ENCODE peak calls at places on chromosome 15, in eight cellular contexts. Q, Y, S, B, L, E, O and X are unnamed samples. For H3K4me1, the result is how much of the 10 kb centered on the place peaks cover.

GRCh38 chr15:28975766-28976179 is 90.0 kb downstream of the APBA2 start:
- DNase-seq in Q (peak), Y (peak), S (peak), B (peak), L (no peak), E (peak), O (peak), X (peak)

GRCh38 chr15:89129123-89129815 is 41.0 kb downstream of the ABHD2 start:
- DNase-seq in Q (peak), Y (peak), S (peak), B (peak), L (no peak), E (peak), O (no peak), X (peak)

GRCh38 chr15:98898122-98898521 is 109.5 kb downstream of the PGPEP1L start:
- DNase-seq in Q (no peak), Y (no peak), S (no peak), B (no peak), L (no peak), E (no peak), O (no peak), X (no peak)

GRCh38 chr15:59168536-59168935 is 38.1 kb upstream of the LDHAL6B start:
- DNase-seq in Q (peak), Y (no peak), S (no peak), B (no peak), L (no peak), E (no peak), O (no peak), X (no peak)

GRCh38 chr15:79283252-79284048 is 928 bp downstream of the ANKRD34C start:
- DNase-seq in Q (peak), Y (peak), S (peak), B (peak), L (no peak), E (peak), O (no peak), X (no peak)

GRCh38 chr15:97991972-97992541 is 31.6 kb downstream of the ARRDC4 start:
- DNase-seq in Q (no peak), Y (no peak), S (no peak), B (no peak), L (no peak), E (no peak), O (no peak), X (no peak)

GRCh38 chr15:72154316-72154715 is 36.1 kb downstream of the SENP8 start:
- DNase-seq in Q (no peak), Y (no peak), S (no peak), B (no peak), L (no peak), E (no peak), O (no peak), X (no peak)

GRCh38 chr15:56042982-56043980 is 49.9 kb upstream of the NEDD4 start:
- DNase-seq in Q (no peak), Y (peak), S (no peak), B (peak), L (no peak), E (no peak), O (no peak), X (peak)

GRCh38 chr15:88580532-88580931 is 34.1 kb upstream of the DET1 start:
- DNase-seq in Q (peak), Y (no peak), S (peak), B (no peak), L (no peak), E (no peak), O (no peak), X (no peak)

GRCh38 chr15:59996498-59997041 is 7.5 kb upstream of the FOXB1 start:
- DNase-seq in Q (no peak), Y (no peak), S (no peak), B (no peak), L (no peak), E (no peak), O (no peak), X (no peak)

GRCh38 chr15:89750560-89751542 is at the start of gene MESP1:
- DNase-seq in Q (peak), Y (peak), S (peak), B (peak), L (peak), E (peak), O (no peak), X (peak)

GRCh38 chr15:57500256-57500655 is 91.4 kb upstream of the MYZAP start:
- DNase-seq in Q (no peak), Y (no peak), S (no peak), B (no peak), L (no peak), E (no peak), O (no peak), X (no peak)

GRCh38 chr15:90046846-90047481 is 45.8 kb downstream of the ZNF710 start:
- DNase-seq in Q (no peak), Y (no peak), S (no peak), B (no peak), L (peak), E (peak), O (no peak), X (no peak)

GRCh38 chr15:65326844-65327243 is 22.4 kb downstream of the RNU5B-1 start:
- DNase-seq in Q (no peak), Y (no peak), S (no peak), B (no peak), L (no peak), E (no peak), O (no peak), X (no peak)

GRCh38 chr15:63974036-63974435 is 72.2 kb downstream of the DAPK2 start:
- DNase-seq in Q (no peak), Y (no peak), S (no peak), B (no peak), L (no peak), E (no peak), O (no peak), X (no peak)

GRCh38 chr15:49988766-49989165 is 130.3 kb downstream of the ATP8B4 start:
- DNase-seq in Q (no peak), Y (no peak), S (no peak), B (no peak), L (no peak), E (no peak), O (no peak), X (no peak)

GRCh38 chr15:41950127-41950483 is 22.3 kb downstream of the EHD4 start:
- DNase-seq in Q (no peak), Y (no peak), S (no peak), B (no peak), L (no peak), E (no peak), O (no peak), X (no peak)

GRCh38 chr15:92848852-92849598 is 51.1 kb upstream of the CHD2 start:
- DNase-seq in Q (no peak), Y (no peak), S (no peak), B (peak), L (no peak), E (no peak), O (no peak), X (peak)

GRCh38 chr15:29670266-29670665 is 152.0 kb downstream of the TJP1 start:
- DNase-seq in Q (no peak), Y (no peak), S (no peak), B (no peak), L (no peak), E (no peak), O (peak), X (no peak)

GRCh38 chr15:91264651-91265351 is 164.7 kb downstream of the SV2B start:
- DNase-seq in Q (no peak), Y (no peak), S (no peak), B (no peak), L (no peak), E (no peak), O (no peak), X (no peak)

GRCh38 chr15:68655686-68656437 is 77.1 kb downstream of the CORO2B start:
- DNase-seq in Q (no peak), Y (no peak), S (no peak), B (no peak), L (no peak), E (no peak), O (no peak), X (no peak)

GRCh38 chr15:86055688-86056087 is 24.0 kb upstream of the AGBL1 start:
- DNase-seq in Q (no peak), Y (no peak), S (no peak), B (no peak), L (no peak), E (no peak), O (no peak), X (no peak)

GRCh38 chr15:87347806-87348515 is 908.6 kb downstream of the NTRK3 start:
- DNase-seq in Q (no peak), Y (no peak), S (no peak), B (no peak), L (no peak), E (no peak), O (no peak), X (no peak)

GRCh38 chr15:90388462-90389182 is 580 bp downstream of the IQGAP1 start:
- DNase-seq in Q (peak), Y (peak), S (peak), B (peak), L (peak), E (peak), O (no peak), X (peak)

GRCh38 chr15:40931300-40932142 is 2.4 kb downstream of the DLL4 start:
- DNase-seq in Q (no peak), Y (no peak), S (no peak), B (no peak), L (peak), E (no peak), O (no peak), X (no peak)

GRCh38 chr15:40932146-40932545 is 3.0 kb downstream of the DLL4 start:
- DNase-seq in Q (no peak), Y (no peak), S (no peak), B (no peak), L (peak), E (no peak), O (no peak), X (no peak)

GRCh38 chr15:40934457-40934856 is 5.3 kb downstream of the DLL4 start:
- DNase-seq in Q (no peak), Y (no peak), S (no peak), B (no peak), L (no peak), E (no peak), O (no peak), X (no peak)

GRCh38 chr15:40932625-40933519 is 3.7 kb downstream of the DLL4 start:
- DNase-seq in Q (no peak), Y (no peak), S (no peak), B (no peak), L (peak), E (no peak), O (no peak), X (no peak)

DNA sequence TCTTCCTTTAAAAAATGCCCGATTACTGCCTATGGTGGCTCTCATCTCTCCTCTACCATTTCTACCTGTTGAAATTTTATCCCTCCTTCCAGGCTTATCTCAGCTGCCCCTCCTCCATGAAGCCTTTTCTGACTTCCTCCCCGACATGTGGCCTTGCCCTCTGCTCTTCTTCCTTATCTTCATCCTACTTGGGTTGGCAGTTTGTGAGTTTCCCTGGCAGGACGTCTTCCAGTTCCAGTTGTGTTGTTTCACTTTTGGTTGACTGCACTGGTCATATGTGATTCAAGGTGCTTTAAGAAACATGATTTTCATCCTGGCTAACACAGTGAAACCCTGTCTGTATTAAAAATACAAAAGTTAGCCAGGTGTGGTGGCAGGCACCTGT is 4.4 kb downstream of the DLL4 start:
- DNase-seq in Q (no peak), Y (no peak), S (no peak), B (no peak), L (no peak), E (no peak), O (no peak), X (no peak)
- H3K4me1 ChIP-seq in Q (under half), Y (under half), S (under half), B (under half), L (under half), E (under half), O (under half), X (under half)

GRCh38 chr15:43932907-43933306 is 106.1 kb downstream of the WDR76 start:
- DNase-seq in Q (peak), Y (no peak), S (no peak), B (no peak), L (no peak), E (no peak), O (no peak), X (no peak)

GRCh38 chr15:43928152-43928551 is 101.3 kb downstream of the WDR76 start:
- DNase-seq in Q (no peak), Y (no peak), S (no peak), B (no peak), L (no peak), E (no peak), O (no peak), X (no peak)

GRCh38 chr15:43930079-43930478 is 103.3 kb downstream of the WDR76 start:
- DNase-seq in Q (no peak), Y (peak), S (no peak), B (no peak), L (no peak), E (no peak), O (no peak), X (no peak)

GRCh38 chr15:43932036-43932435 is 105.2 kb downstream of the WDR76 start:
- DNase-seq in Q (no peak), Y (no peak), S (no peak), B (no peak), L (no peak), E (no peak), O (no peak), X (no peak)

GRCh38 chr15:43930556-43930955 is 103.8 kb downstream of the WDR76 start:
- DNase-seq in Q (no peak), Y (no peak), S (no peak), B (no peak), L (no peak), E (no peak), O (no peak), X (no peak)
- H3K4me1 ChIP-seq in Q (under half), Y (under half), S (under half), B (under half), L (under half), E (under half), O (under half), X (under half)

DNA sequence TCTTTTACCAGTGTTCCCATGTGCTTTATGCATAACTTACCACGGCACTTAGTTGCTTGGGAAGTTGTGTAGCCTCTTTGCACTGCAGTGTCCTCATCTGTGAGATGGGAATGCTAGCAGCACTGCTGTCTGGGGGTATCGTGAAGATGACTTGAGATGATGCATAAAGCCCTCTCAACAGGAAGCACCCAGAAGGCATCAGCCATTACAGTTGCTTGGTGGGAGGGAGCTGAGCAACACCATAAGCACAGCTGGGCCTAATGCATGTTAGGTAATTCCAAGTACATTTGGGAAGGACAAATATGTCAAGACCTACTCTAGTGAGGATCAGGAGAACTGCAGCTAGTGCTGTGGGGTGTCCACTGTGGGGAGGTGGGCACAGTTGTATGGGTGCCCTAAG is 123.5 kb upstream of the RASGRP1 start:
- DNase-seq in Q (no peak), Y (no peak), S (no peak), B (no peak), L (no peak), E (no peak), O (no peak), X (peak)
- H3K4me1 ChIP-seq in Q (under half), Y (under half), S (under half), B (half or more), L (under half), E (under half), O (under half), X (half or more)

GRCh38 chr15:51844747-51845426 is 15.4 kb downstream of the TMOD3 start:
- DNase-seq in Q (peak), Y (no peak), S (no peak), B (no peak), L (no peak), E (no peak), O (no peak), X (no peak)
- H3K4me1 ChIP-seq in Q (half or more), Y (half or more), S (under half), B (half or more), L (under half), E (under half), O (half or more), X (half or more)

GRCh38 chr15:25220834-25221233 is 218.0 kb downstream of the UBE3A start:
- DNase-seq in Q (no peak), Y (no peak), S (no peak), B (no peak), L (no peak), E (no peak), O (no peak), X (no peak)
- H3K4me1 ChIP-seq in Q (under half), Y (under half), S (under half), B (under half), L (under half), E (under half), O (under half), X (under half)